ENCODE peak calls at places on chromosomes 5 and 9, in seven cellular contexts. One of them, this sample, is unnamed.

GRCh38 chr5:166624573-166624972 is 1666.9 kb upstream of the WWC1 start:
- DNase-seq in H1: no peak
- DNase-seq in A549: no peak
- DNase-seq in IMR-90: no peak
- DNase-seq in spleen: no peak
- DNase-seq in NB4: no peak
- DNase-seq in tibial nerve: no peak
- DNase-seq in this sample: no peak

GRCh38 chr5:173736374-173736773 is 119.9 kb upstream of the BOD1 start:
- DNase-seq in H1: no peak
- DNase-seq in A549: no peak
- DNase-seq in IMR-90: no peak
- DNase-seq in spleen: no peak
- DNase-seq in NB4: no peak
- DNase-seq in tibial nerve: no peak
- DNase-seq in this sample: no peak

GRCh38 chr5:114361724-114362196 is at the start of gene KCNN2:
- DNase-seq in H1: peak
- DNase-seq in A549: peak
- DNase-seq in IMR-90: peak
- DNase-seq in spleen: peak
- DNase-seq in NB4: no peak
- DNase-seq in tibial nerve: peak
- DNase-seq in this sample: peak

GRCh38 chr5:11037080-11037479 is 276.0 kb upstream of the DAP start:
- DNase-seq in H1: no peak
- DNase-seq in A549: no peak
- DNase-seq in IMR-90: no peak
- DNase-seq in spleen: no peak
- DNase-seq in NB4: no peak
- DNase-seq in tibial nerve: no peak
- DNase-seq in this sample: no peak

GRCh38 chr5:55102345-55102744 is at the start of gene GZMA:
- DNase-seq in H1: no peak
- DNase-seq in A549: no peak
- DNase-seq in IMR-90: no peak
- DNase-seq in spleen: no peak
- DNase-seq in NB4: no peak
- DNase-seq in tibial nerve: no peak
- DNase-seq in this sample: no peak

GRCh38 chr5:31886206-31886605 is 247.3 kb downstream of the PDZD2 start:
- DNase-seq in H1: no peak
- DNase-seq in A549: no peak
- DNase-seq in IMR-90: no peak
- DNase-seq in spleen: no peak
- DNase-seq in NB4: no peak
- DNase-seq in tibial nerve: no peak
- DNase-seq in this sample: no peak

GRCh38 chr5:119269061-119269579 is 86.7 kb upstream of the TNFAIP8 start:
- DNase-seq in H1: no peak
- DNase-seq in A549: peak
- DNase-seq in IMR-90: peak
- DNase-seq in spleen: peak
- DNase-seq in NB4: peak
- DNase-seq in tibial nerve: peak
- DNase-seq in this sample: peak

GRCh38 chr9:77587036-77587435 is 61.1 kb downstream of the GNA14 start:
- DNase-seq in H1: no peak
- DNase-seq in A549: no peak
- DNase-seq in IMR-90: no peak
- DNase-seq in spleen: no peak
- DNase-seq in NB4: no peak
- DNase-seq in tibial nerve: no peak
- DNase-seq in this sample: no peak

GRCh38 chr9:123569343-123569694 is 213.3 kb downstream of the CRB2 start:
- DNase-seq in H1: no peak
- DNase-seq in A549: no peak
- DNase-seq in IMR-90: no peak
- DNase-seq in spleen: no peak
- DNase-seq in NB4: no peak
- DNase-seq in tibial nerve: no peak
- DNase-seq in this sample: no peak

GRCh38 chr5:179731791-179732411 is 721 bp upstream of the MAML1 start:
- DNase-seq in H1: no peak
- DNase-seq in A549: no peak
- DNase-seq in IMR-90: peak
- DNase-seq in spleen: peak
- DNase-seq in NB4: peak
- DNase-seq in tibial nerve: no peak
- DNase-seq in this sample: peak

GRCh38 chr9:76828462-76828861 is 64.2 kb downstream of the PCA3 start:
- DNase-seq in H1: no peak
- DNase-seq in A549: no peak
- DNase-seq in IMR-90: peak
- DNase-seq in spleen: no peak
- DNase-seq in NB4: no peak
- DNase-seq in tibial nerve: no peak
- DNase-seq in this sample: no peak

GRCh38 chr5:163509288-163510040 is 4.0 kb downstream of the MAT2B start:
- DNase-seq in H1: no peak
- DNase-seq in A549: peak
- DNase-seq in IMR-90: peak
- DNase-seq in spleen: no peak
- DNase-seq in NB4: no peak
- DNase-seq in tibial nerve: peak
- DNase-seq in this sample: peak

GRCh38 chr9:125953314-125954019 is 206.3 kb downstream of the PBX3 start:
- DNase-seq in H1: no peak
- DNase-seq in A549: no peak
- DNase-seq in IMR-90: no peak
- DNase-seq in spleen: no peak
- DNase-seq in NB4: no peak
- DNase-seq in tibial nerve: no peak
- DNase-seq in this sample: no peak

GRCh38 chr5:13708906-13709305 is 235.6 kb downstream of the DNAH5 start:
- DNase-seq in H1: no peak
- DNase-seq in A549: no peak
- DNase-seq in IMR-90: peak
- DNase-seq in spleen: no peak
- DNase-seq in NB4: no peak
- DNase-seq in tibial nerve: no peak
- DNase-seq in this sample: no peak

GRCh38 chr5:54135042-54135441 is 175.3 kb downstream of the ARL15 start:
- DNase-seq in H1: no peak
- DNase-seq in A549: no peak
- DNase-seq in IMR-90: peak
- DNase-seq in spleen: no peak
- DNase-seq in NB4: no peak
- DNase-seq in tibial nerve: no peak
- DNase-seq in this sample: no peak

GRCh38 chr5:170541146-170541769 is 37.4 kb downstream of the KCNIP1 start:
- DNase-seq in H1: no peak
- DNase-seq in A549: no peak
- DNase-seq in IMR-90: no peak
- DNase-seq in spleen: no peak
- DNase-seq in NB4: no peak
- DNase-seq in tibial nerve: no peak
- DNase-seq in this sample: peak

GRCh38 chr5:6556089-6556801 is 76.6 kb downstream of the NSUN2 start:
- DNase-seq in H1: no peak
- DNase-seq in A549: no peak
- DNase-seq in IMR-90: no peak
- DNase-seq in spleen: no peak
- DNase-seq in NB4: no peak
- DNase-seq in tibial nerve: no peak
- DNase-seq in this sample: no peak

GRCh38 chr5:165622864-165623536 is 2117.6 kb downstream of the MAT2B start:
- DNase-seq in H1: no peak
- DNase-seq in A549: no peak
- DNase-seq in IMR-90: no peak
- DNase-seq in spleen: no peak
- DNase-seq in NB4: peak
- DNase-seq in tibial nerve: no peak
- DNase-seq in this sample: no peak

GRCh38 chr5:65823174-65823573 is 101.2 kb downstream of the NLN start:
- DNase-seq in H1: no peak
- DNase-seq in A549: peak
- DNase-seq in IMR-90: peak
- DNase-seq in spleen: no peak
- DNase-seq in NB4: no peak
- DNase-seq in tibial nerve: no peak
- DNase-seq in this sample: no peak

DNA sequence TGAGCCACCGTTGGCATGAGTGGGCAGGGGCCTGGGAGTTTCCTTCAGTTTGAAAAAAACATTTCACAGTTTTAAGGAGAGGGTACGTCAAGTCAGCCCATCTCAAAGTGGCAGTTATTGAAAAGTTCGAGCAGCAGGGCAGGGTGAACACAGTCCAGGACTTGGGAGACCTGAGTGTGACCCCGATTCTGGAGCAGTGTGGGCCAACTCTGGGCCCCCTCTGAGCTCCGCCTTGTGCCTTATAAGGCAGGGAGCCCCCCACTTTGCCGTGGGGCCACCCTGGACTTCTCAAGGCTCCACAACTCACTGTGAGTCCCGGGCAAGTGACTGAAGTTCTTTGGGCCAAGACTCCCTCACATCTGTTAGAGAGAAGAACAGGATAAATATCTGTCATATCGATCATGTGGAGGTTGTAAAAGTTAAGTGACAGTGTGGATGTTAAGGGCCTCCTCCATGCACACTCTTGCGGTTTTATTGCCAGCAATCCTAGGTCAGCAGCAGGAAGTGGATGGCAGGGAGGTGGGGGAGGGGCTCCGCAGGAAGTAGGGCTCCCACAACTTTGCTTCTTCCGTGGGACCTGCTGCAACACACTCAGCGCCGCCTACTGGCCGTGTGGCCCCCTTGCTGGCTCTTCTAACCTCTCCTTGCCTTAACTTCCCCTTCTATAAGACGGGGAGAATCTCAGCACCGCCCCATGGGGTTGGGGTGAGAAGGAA is 38.4 kb downstream of the HRH2 start:
- DNase-seq in H1: peak
- DNase-seq in A549: peak
- DNase-seq in IMR-90: no peak
- DNase-seq in spleen: peak
- DNase-seq in NB4: peak
- DNase-seq in tibial nerve: peak
- DNase-seq in this sample: peak
- TF ChIP-seq POLR2A in H1: no peak
- TF ChIP-seq POLR2A in A549: no peak
- TF ChIP-seq POLR2A in IMR-90: no peak
- TF ChIP-seq POLR2A in spleen: no peak
- TF ChIP-seq POLR2A in NB4: no peak
- TF ChIP-seq POLR2A in tibial nerve: no peak
- TF ChIP-seq POLR2A in this sample: no peak

GRCh38 chr9:71032779-71033178 is 88.6 kb downstream of the TRPM3 start:
- DNase-seq in H1: no peak
- DNase-seq in A549: no peak
- DNase-seq in IMR-90: no peak
- DNase-seq in spleen: no peak
- DNase-seq in NB4: no peak
- DNase-seq in tibial nerve: no peak
- DNase-seq in this sample: no peak
- TF ChIP-seq POLR2A in H1: no peak
- TF ChIP-seq POLR2A in A549: no peak
- TF ChIP-seq POLR2A in IMR-90: no peak
- TF ChIP-seq POLR2A in spleen: no peak
- TF ChIP-seq POLR2A in NB4: no peak
- TF ChIP-seq POLR2A in tibial nerve: no peak
- TF ChIP-seq POLR2A in this sample: no peak

GRCh38 chr5:143401253-143401845 is 2.1 kb downstream of the NR3C1 start:
- DNase-seq in H1: no peak
- DNase-seq in A549: no peak
- DNase-seq in IMR-90: peak
- DNase-seq in spleen: no peak
- DNase-seq in NB4: no peak
- DNase-seq in tibial nerve: no peak
- DNase-seq in this sample: no peak

GRCh38 chr5:143403607-143404415 is at the start of gene NR3C1:
- DNase-seq in H1: no peak
- DNase-seq in A549: peak
- DNase-seq in IMR-90: peak
- DNase-seq in spleen: peak
- DNase-seq in NB4: peak
- DNase-seq in tibial nerve: peak
- DNase-seq in this sample: peak

GRCh38 chr5:143401846-143402463 is 1.5 kb downstream of the NR3C1 start:
- DNase-seq in H1: no peak
- DNase-seq in A549: peak
- DNase-seq in IMR-90: peak
- DNase-seq in spleen: no peak
- DNase-seq in NB4: peak
- DNase-seq in tibial nerve: no peak
- DNase-seq in this sample: no peak

GRCh38 chr5:143403357-143403606 is 204 bp downstream of the NR3C1 start:
- DNase-seq in H1: no peak
- DNase-seq in A549: no peak
- DNase-seq in IMR-90: no peak
- DNase-seq in spleen: no peak
- DNase-seq in NB4: no peak
- DNase-seq in tibial nerve: no peak
- DNase-seq in this sample: no peak

DNA sequence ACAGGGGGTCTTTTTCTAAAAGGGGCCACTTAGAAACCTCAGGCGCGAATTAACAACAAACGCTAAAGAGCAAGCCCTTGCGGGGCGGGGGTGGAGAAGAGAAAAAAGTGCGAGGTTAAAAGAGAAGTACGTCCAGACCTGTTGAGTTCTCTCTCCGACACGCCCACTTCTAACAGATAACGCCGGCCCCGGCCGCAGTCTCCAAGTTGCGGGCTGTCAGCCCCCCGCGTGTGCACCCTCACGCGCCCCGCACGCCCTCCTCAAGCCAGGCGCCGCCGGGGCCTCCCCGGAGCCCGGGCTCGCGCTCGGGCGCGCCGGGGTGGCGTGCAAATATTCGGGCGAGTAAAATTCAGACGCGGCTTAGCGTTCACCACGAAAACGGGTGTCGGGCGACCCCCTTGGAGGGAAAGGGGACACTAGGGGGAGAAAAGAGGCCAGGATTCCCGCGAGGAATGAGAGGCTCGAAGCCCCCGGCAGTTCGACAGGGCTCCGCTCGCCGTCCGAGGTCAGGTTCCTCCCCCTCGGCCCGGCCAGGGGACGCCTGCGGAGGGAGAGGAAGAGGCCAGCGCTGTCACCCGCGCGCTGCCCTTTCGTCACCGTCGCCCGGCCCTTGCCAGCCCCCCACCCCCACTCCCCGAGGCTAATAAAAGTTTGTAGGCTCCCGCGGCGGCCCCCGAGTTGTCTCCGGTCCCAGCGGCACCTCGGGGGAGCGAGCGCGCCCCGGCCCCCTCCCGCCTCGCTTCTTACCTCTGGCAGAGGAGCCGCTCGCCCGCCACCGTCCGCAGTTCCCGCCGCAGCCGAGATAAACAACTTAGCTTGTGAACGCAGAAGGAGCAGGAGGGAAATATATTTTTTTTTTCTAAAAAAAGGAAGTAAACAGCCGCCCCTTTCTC is 776 bp downstream of the NR3C1 start:
- DNase-seq in H1: no peak
- DNase-seq in A549: peak
- DNase-seq in IMR-90: peak
- DNase-seq in spleen: peak
- DNase-seq in NB4: peak
- DNase-seq in tibial nerve: peak
- DNase-seq in this sample: peak
- TF ChIP-seq POLR2A in H1: no peak
- TF ChIP-seq POLR2A in A549: no peak
- TF ChIP-seq POLR2A in IMR-90: peak
- TF ChIP-seq POLR2A in spleen: no peak
- TF ChIP-seq POLR2A in NB4: no peak
- TF ChIP-seq POLR2A in tibial nerve: no peak
- TF ChIP-seq POLR2A in this sample: peak

GRCh38 chr5:138444774-138445546 is 6.1 kb downstream of the REEP2 start:
- DNase-seq in H1: no peak
- DNase-seq in A549: no peak
- DNase-seq in IMR-90: no peak
- DNase-seq in spleen: peak
- DNase-seq in NB4: no peak
- DNase-seq in tibial nerve: no peak
- DNase-seq in this sample: no peak
- TF ChIP-seq POLR2A in H1: no peak
- TF ChIP-seq POLR2A in A549: no peak
- TF ChIP-seq POLR2A in IMR-90: no peak
- TF ChIP-seq POLR2A in spleen: no peak
- TF ChIP-seq POLR2A in NB4: no peak
- TF ChIP-seq POLR2A in tibial nerve: no peak
- TF ChIP-seq POLR2A in this sample: no peak